ENCODE peak calls at places on chromosomes 4 and X, in seven cellular contexts. B is psoas muscle, O is GM23338, A is Caco-2, R is suprapubic skin, H is GM23248, W is SK-N-SH. F is an unnamed sample.
A peak's percentile ranks its signal among the peaks of the same experiment; 100 is the strongest.

GRCh38 chrX:119870626-119871131 is 854 bp downstream of the RNF113A start:
- DNase-seq in B (peak; percentile 21), O (peak; percentile 27), W (peak; percentile 26), R (no peak), A (no peak), H (peak; percentile 56), F (peak; percentile 16)

GRCh38 chr4:13920901-13921300 is 293.4 kb upstream of the BOD1L1 start:
- DNase-seq in R (peak; percentile 71), B (peak; percentile 16), H (peak; percentile 99), O (peak; percentile 17), W (no peak), A (peak; percentile 10), F (no peak)

GRCh38 chr4:185567828-185568442 is 32.6 kb upstream of the PDLIM3 start:
- DNase-seq in O (no peak), H (peak; percentile 38), A (no peak), W (no peak), R (peak; percentile 80), B (peak; percentile 65), F (peak; percentile 85)

GRCh38 chr4:176964116-176964691 is 171.5 kb upstream of the VEGFC start:
- DNase-seq in A (peak; percentile 21), R (no peak), O (peak; percentile 69), B (no peak), H (no peak), W (no peak), F (no peak)

GRCh38 chr4:150683775-150684350 is 101.9 kb downstream of the MAB21L2 start:
- DNase-seq in R (no peak), O (peak; percentile 31), A (no peak), B (no peak), H (no peak), W (no peak), F (no peak)

GRCh38 chr4:172996571-172997216 is 171.9 kb upstream of the GALNT7 start:
- DNase-seq in O (no peak), R (no peak), A (no peak), B (no peak), W (no peak), H (peak; percentile 74), F (peak; percentile 54)

GRCh38 chr4:85475631-85476233 is 782 bp downstream of the ARHGAP24 start:
- DNase-seq in A (no peak), H (peak; percentile 48), O (no peak), B (peak; percentile 22), R (no peak), W (no peak), F (peak; percentile 63)

GRCh38 chr4:186200436-186201409 is 9.4 kb downstream of the CYP4V2 start:
- DNase-seq in B (no peak), O (no peak), H (no peak), A (no peak), R (no peak), W (no peak), F (no peak)

GRCh38 chr4:182840108-182840507 is 77.1 kb downstream of the DCTD start:
- DNase-seq in A (no peak), B (no peak), W (no peak), H (no peak), R (no peak), O (no peak), F (no peak)

GRCh38 chrX:136747003-136747986 is 33.4 kb downstream of the ARHGEF6 start:
- DNase-seq in B (no peak), O (no peak), W (no peak), R (no peak), H (no peak), A (no peak), F (no peak)

GRCh38 chr4:82989567-82990429 is 20.8 kb downstream of the LIN54 start:
- DNase-seq in O (no peak), H (peak; percentile 26), R (no peak), A (no peak), B (no peak), W (no peak), F (no peak)

GRCh38 chr4:67575232-67575888 is 16.8 kb downstream of the STAP1 start:
- DNase-seq in W (no peak), R (no peak), B (no peak), A (no peak), H (no peak), O (peak; percentile 55), F (no peak)

GRCh38 chrX:125998432-125998831 is 167.7 kb downstream of the DCAF12L2 start:
- DNase-seq in W (peak; percentile 1), H (peak; percentile 2), R (no peak), O (peak; percentile 42), B (no peak), A (peak; percentile 5), F (no peak)

GRCh38 chr4:57499786-57500185 is 389.6 kb upstream of the IGFBP7 start:
- DNase-seq in B (no peak), R (no peak), A (peak; percentile 22), O (no peak), W (no peak), H (peak; percentile 32), F (no peak)

GRCh38 chrX:97215166-97215565 is 331.5 kb downstream of the RPA4 start:
- DNase-seq in R (no peak), W (no peak), H (peak; percentile 52), B (no peak), A (no peak), O (no peak), F (no peak)

GRCh38 chr4:47814896-47815295 is 23.0 kb downstream of the CORIN start:
- DNase-seq in B (no peak), W (no peak), O (no peak), H (peak; percentile 61), A (no peak), R (no peak), F (no peak)

GRCh38 chr4:30722916-30723270 is 2.7 kb downstream of the PCDH7 start:
- DNase-seq in R (no peak), B (peak; percentile 13), A (no peak), O (peak; percentile 45), W (peak; percentile 14), H (no peak), F (no peak)

GRCh38 chr4:85617202-85617601 is 142.3 kb downstream of the ARHGAP24 start:
- DNase-seq in R (no peak), O (no peak), W (no peak), A (no peak), H (no peak), B (no peak), F (no peak)

GRCh38 chrX:3527166-3527565 is 180.7 kb upstream of the MXRA5 start:
- DNase-seq in H (peak; percentile 60), B (no peak), O (no peak), W (no peak), A (no peak), R (no peak), F (no peak)

GRCh38 chr4:176886135-176886534 is 93.4 kb upstream of the VEGFC start:
- DNase-seq in H (no peak), B (no peak), O (no peak), W (no peak), A (no peak), R (no peak), F (no peak)

GRCh38 chrX:132954323-132954722 is 4.1 kb downstream of the HS6ST2 start:
- DNase-seq in R (no peak), W (no peak), H (no peak), O (no peak), A (peak; percentile 32), B (no peak), F (no peak)

GRCh38 chr4:2630556-2631273 is 94.3 kb downstream of the FAM193A start:
- DNase-seq in W (no peak), R (peak; percentile 35), O (peak; percentile 35), B (no peak), A (no peak), H (no peak), F (no peak)

GRCh38 chrX:24014388-24015018 is 12.5 kb downstream of the KLHL15 start:
- DNase-seq in H (peak; percentile 12), R (no peak), W (no peak), B (no peak), A (no peak), O (no peak), F (no peak)

GRCh38 chrX:55342533-55343501 is 78.1 kb upstream of the PAGE3 start:
- DNase-seq in W (peak; percentile 48), H (peak; percentile 25), B (no peak), O (peak; percentile 53), R (no peak), A (peak; percentile 4), F (peak; percentile 18)

GRCh38 chrX:110402091-110402854 is 43.6 kb downstream of the RTL9 start:
- DNase-seq in W (no peak), B (peak; percentile 46), R (peak; percentile 79), A (peak; percentile 50), O (peak; percentile 33), H (peak; percentile 86), F (no peak)

GRCh38 chr4:55183926-55184599 is 58.7 kb upstream of the KDR start:
- DNase-seq in O (peak; percentile 69), A (peak; percentile 5), B (no peak), H (peak; percentile 94), R (peak; percentile 76), W (no peak), F (peak; percentile 97)

GRCh38 chrX:39985116-39985515 is 112.6 kb downstream of the BCOR start:
- DNase-seq in R (no peak), O (no peak), A (no peak), W (no peak), H (no peak), B (no peak), F (no peak)

GRCh38 chr4:13537011-13537831 is 7.1 kb downstream of the NKX3-2 start:
- DNase-seq in O (peak; percentile 34), H (no peak), R (no peak), W (peak; percentile 21), A (no peak), B (no peak), F (no peak)

GRCh38 chr4:139297001-139297410 is 4.3 kb upstream of the NAA15 start:
- DNase-seq in W (no peak), A (no peak), O (no peak), H (peak; percentile 68), B (no peak), R (no peak), F (no peak)
- H3K4me3 ChIP-seq in W (no peak overlapping the region), A (no peak overlapping the region), O (no peak overlapping the region), H (no peak overlapping the region), B (peak overlapping the region; percentile 10), R (no peak overlapping the region), F (no peak overlapping the region)

GRCh38 chr4:138224614-138225013 is 17.5 kb downstream of the SLC7A11 start:
- DNase-seq in R (no peak), W (no peak), O (no peak), A (no peak), B (no peak), H (no peak), F (no peak)
- H3K4me1 ChIP-seq in R (no peaks in the 10 kb centered on the region), W (peaks cover 31% of the 10 kb centered on the region), O (peaks cover 64% of the 10 kb centered on the region), A (no peaks in the 10 kb centered on the region), B (no peaks in the 10 kb centered on the region), H (peaks cover 49% of the 10 kb centered on the region), F (peaks cover 9% of the 10 kb centered on the region)

GRCh38 chr4:98903561-98903960 is 25.4 kb downstream of the EIF4E start:
- DNase-seq in A (no peak), H (no peak), B (no peak), W (no peak), R (no peak), O (no peak), F (no peak)
- H3K36me3 ChIP-seq in A (no peaks in the 10 kb centered on the region), H (peaks cover 27% of the 10 kb centered on the region), B (peaks cover 26% of the 10 kb centered on the region), W (peaks cover 37% of the 10 kb centered on the region), R (peaks cover 13% of the 10 kb centered on the region), O (peaks cover 7% of the 10 kb centered on the region), F (peaks cover 12% of the 10 kb centered on the region)

DNA sequence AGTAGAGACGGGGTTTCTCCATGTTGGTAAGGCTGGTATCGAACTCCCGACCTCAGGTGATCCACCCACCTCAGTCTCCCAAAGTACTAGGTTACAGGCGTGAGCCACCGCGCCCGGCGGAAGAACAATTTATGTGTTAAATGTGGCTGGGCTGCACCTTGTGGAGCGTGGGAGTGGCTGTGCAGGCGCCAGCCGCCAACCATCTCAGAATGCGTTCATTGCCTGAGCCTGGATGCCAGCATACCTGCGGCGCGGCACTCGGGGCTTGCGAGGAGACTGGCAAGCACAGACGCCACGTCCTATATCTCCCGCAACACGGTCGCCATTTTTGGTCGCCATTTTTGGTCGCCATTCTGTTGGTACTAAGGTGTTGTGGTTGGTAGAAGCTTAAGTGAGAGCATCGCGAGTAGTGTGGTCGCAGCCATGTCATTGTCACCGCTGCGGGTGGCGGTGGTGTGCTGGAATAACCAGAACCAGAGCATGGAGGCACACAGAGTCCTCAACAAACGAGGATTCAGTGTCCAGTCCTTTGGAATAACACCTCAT is 193.6 kb upstream of the HTR2C start:
- DNase-seq in R (no peak), W (no peak), H (no peak), A (no peak), B (no peak), O (no peak), F (no peak)
- H3K4me3 ChIP-seq in R (no peak overlapping the region), W (no peak overlapping the region), H (no peak overlapping the region), A (no peak overlapping the region), B (no peak overlapping the region), O (no peak overlapping the region), F (no peak overlapping the region)

F was measured in cardiac muscle cell.